ENCODE peak calls at places on chromosomes 11 and 22, in nine cellular contexts. One of them, this sample, is unnamed.

GRCh38 chr11:82586581-82586980 is 147.1 kb downstream of the FAM181B start:
- DNase-seq in GM23338: peak; percentile 17
- DNase-seq in stomach: no peak
- DNase-seq in HCT116: no peak
- DNase-seq in spleen: no peak
- DNase-seq in breast epithelium: no peak
- DNase-seq in transverse colon: no peak
- DNase-seq in HepG2: no peak
- DNase-seq in GM12878: no peak
- DNase-seq in this sample: no peak

GRCh38 chr22:38700789-38701628 is at the start of gene JOSD1:
- DNase-seq in GM23338: peak; percentile 96
- DNase-seq in stomach: peak; percentile 98
- DNase-seq in HCT116: peak; percentile 87
- DNase-seq in spleen: peak; percentile 99
- DNase-seq in breast epithelium: peak; percentile 97
- DNase-seq in transverse colon: peak; percentile 98
- DNase-seq in HepG2: peak; percentile 74
- DNase-seq in GM12878: peak; percentile 67
- DNase-seq in this sample: peak; percentile 95

GRCh38 chr11:95152878-95153856 is 63.5 kb downstream of the ENDOD1 start:
- DNase-seq in GM23338: no peak
- DNase-seq in stomach: no peak
- DNase-seq in HCT116: no peak
- DNase-seq in spleen: peak; percentile 80
- DNase-seq in breast epithelium: no peak
- DNase-seq in transverse colon: no peak
- DNase-seq in HepG2: no peak
- DNase-seq in GM12878: peak; percentile 26
- DNase-seq in this sample: no peak

GRCh38 chr22:17891427-17892167 is 117.3 kb upstream of the BID start:
- DNase-seq in GM23338: peak; percentile 59
- DNase-seq in stomach: no peak
- DNase-seq in HCT116: no peak
- DNase-seq in spleen: no peak
- DNase-seq in breast epithelium: no peak
- DNase-seq in transverse colon: peak; percentile 83
- DNase-seq in HepG2: peak; percentile 7
- DNase-seq in GM12878: no peak
- DNase-seq in this sample: no peak

GRCh38 chr11:74570266-74571061 is 21.9 kb upstream of the POLD3 start:
- DNase-seq in GM23338: peak; percentile 75
- DNase-seq in stomach: peak; percentile 56
- DNase-seq in HCT116: peak; percentile 48
- DNase-seq in spleen: no peak
- DNase-seq in breast epithelium: no peak
- DNase-seq in transverse colon: peak; percentile 66
- DNase-seq in HepG2: peak; percentile 57
- DNase-seq in GM12878: no peak
- DNase-seq in this sample: no peak

GRCh38 chr11:65391007-65391406 is 4.6 kb downstream of the FRMD8 start:
- DNase-seq in GM23338: peak; percentile 62
- DNase-seq in stomach: no peak
- DNase-seq in HCT116: no peak
- DNase-seq in spleen: no peak
- DNase-seq in breast epithelium: no peak
- DNase-seq in transverse colon: no peak
- DNase-seq in HepG2: no peak
- DNase-seq in GM12878: no peak
- DNase-seq in this sample: no peak

GRCh38 chr11:111063711-111064110 is 181.8 kb upstream of the POU2AF2 start:
- DNase-seq in GM23338: no peak
- DNase-seq in stomach: no peak
- DNase-seq in HCT116: no peak
- DNase-seq in spleen: no peak
- DNase-seq in breast epithelium: no peak
- DNase-seq in transverse colon: no peak
- DNase-seq in HepG2: no peak
- DNase-seq in GM12878: no peak
- DNase-seq in this sample: no peak

GRCh38 chr22:38017272-38017920 is 33.0 kb upstream of the SOX10 start:
- DNase-seq in GM23338: no peak
- DNase-seq in stomach: peak; percentile 74
- DNase-seq in HCT116: no peak
- DNase-seq in spleen: no peak
- DNase-seq in breast epithelium: peak; percentile 87
- DNase-seq in transverse colon: peak; percentile 75
- DNase-seq in HepG2: no peak
- DNase-seq in GM12878: no peak
- DNase-seq in this sample: no peak

GRCh38 chr11:130671801-130672700 is 223.6 kb downstream of the ADAMTS15 start:
- DNase-seq in GM23338: no peak
- DNase-seq in stomach: peak; percentile 49
- DNase-seq in HCT116: no peak
- DNase-seq in spleen: no peak
- DNase-seq in breast epithelium: peak; percentile 60
- DNase-seq in transverse colon: peak; percentile 49
- DNase-seq in HepG2: no peak
- DNase-seq in GM12878: no peak
- DNase-seq in this sample: no peak

GRCh38 chr11:104968856-104969776 is 742 bp upstream of the CASP4 start:
- DNase-seq in GM23338: peak; percentile 64
- DNase-seq in stomach: no peak
- DNase-seq in HCT116: no peak
- DNase-seq in spleen: peak; percentile 81
- DNase-seq in breast epithelium: no peak
- DNase-seq in transverse colon: peak; percentile 10
- DNase-seq in HepG2: peak; percentile 50
- DNase-seq in GM12878: no peak
- DNase-seq in this sample: peak; percentile 87

GRCh38 chr11:72842126-72842525 is 27.9 kb downstream of the ATG16L2 start:
- DNase-seq in GM23338: no peak
- DNase-seq in stomach: no peak
- DNase-seq in HCT116: no peak
- DNase-seq in spleen: no peak
- DNase-seq in breast epithelium: no peak
- DNase-seq in transverse colon: no peak
- DNase-seq in HepG2: no peak
- DNase-seq in GM12878: no peak
- DNase-seq in this sample: no peak

GRCh38 chr11:2529636-2530035 is 84.8 kb downstream of the KCNQ1 start:
- DNase-seq in GM23338: no peak
- DNase-seq in stomach: no peak
- DNase-seq in HCT116: no peak
- DNase-seq in spleen: peak; percentile 70
- DNase-seq in breast epithelium: no peak
- DNase-seq in transverse colon: peak; percentile 6
- DNase-seq in HepG2: no peak
- DNase-seq in GM12878: no peak
- DNase-seq in this sample: no peak

GRCh38 chr11:57277845-57278720 is 41.0 kb upstream of the APLNR start:
- DNase-seq in GM23338: peak; percentile 92
- DNase-seq in stomach: peak; percentile 70
- DNase-seq in HCT116: peak; percentile 69
- DNase-seq in spleen: no peak
- DNase-seq in breast epithelium: peak; percentile 65
- DNase-seq in transverse colon: peak; percentile 75
- DNase-seq in HepG2: peak; percentile 24
- DNase-seq in GM12878: no peak
- DNase-seq in this sample: no peak
- TF ChIP-seq POLR2AphosphoS5 in GM23338: no peak
- TF ChIP-seq POLR2AphosphoS5 in stomach: peak; percentile 24
- TF ChIP-seq POLR2AphosphoS5 in HCT116: no peak
- TF ChIP-seq POLR2AphosphoS5 in spleen: no peak
- TF ChIP-seq POLR2AphosphoS5 in breast epithelium: peak; percentile 31
- TF ChIP-seq POLR2AphosphoS5 in transverse colon: no peak
- TF ChIP-seq POLR2AphosphoS5 in HepG2: no peak
- TF ChIP-seq POLR2AphosphoS5 in GM12878: no peak
- TF ChIP-seq POLR2AphosphoS5 in this sample: no peak

GRCh38 chr22:21652547-21653545 is 10.7 kb downstream of the SDF2L1 start:
- DNase-seq in GM23338: peak; percentile 66
- DNase-seq in stomach: no peak
- DNase-seq in HCT116: no peak
- DNase-seq in spleen: no peak
- DNase-seq in breast epithelium: no peak
- DNase-seq in transverse colon: no peak
- DNase-seq in HepG2: no peak
- DNase-seq in GM12878: no peak
- DNase-seq in this sample: no peak
- H3K4me1 ChIP-seq in GM23338: peaks cover 27% of the 10 kb centered on the region
- H3K4me1 ChIP-seq in stomach: peaks cover 32% of the 10 kb centered on the region
- H3K4me1 ChIP-seq in HCT116: peaks cover 30% of the 10 kb centered on the region
- H3K4me1 ChIP-seq in spleen: peaks cover 41% of the 10 kb centered on the region
- H3K4me1 ChIP-seq in breast epithelium: peaks cover 7% of the 10 kb centered on the region
- H3K4me1 ChIP-seq in transverse colon: peaks cover 25% of the 10 kb centered on the region
- H3K4me1 ChIP-seq in HepG2: peaks cover 33% of the 10 kb centered on the region
- H3K4me1 ChIP-seq in GM12878: peaks cover 3% of the 10 kb centered on the region
- H3K4me1 ChIP-seq in this sample: peaks cover 33% of the 10 kb centered on the region

GRCh38 chr22:21569459-21570161 is 2.1 kb downstream of the UBE2L3 start:
- DNase-seq in GM23338: no peak
- DNase-seq in stomach: no peak
- DNase-seq in HCT116: no peak
- DNase-seq in spleen: no peak
- DNase-seq in breast epithelium: no peak
- DNase-seq in transverse colon: no peak
- DNase-seq in HepG2: no peak
- DNase-seq in GM12878: no peak
- DNase-seq in this sample: no peak
- TF ChIP-seq POLR2AphosphoS5 in GM23338: no peak
- TF ChIP-seq POLR2AphosphoS5 in stomach: no peak
- TF ChIP-seq POLR2AphosphoS5 in HCT116: no peak
- TF ChIP-seq POLR2AphosphoS5 in spleen: no peak
- TF ChIP-seq POLR2AphosphoS5 in breast epithelium: no peak
- TF ChIP-seq POLR2AphosphoS5 in transverse colon: no peak
- TF ChIP-seq POLR2AphosphoS5 in HepG2: no peak
- TF ChIP-seq POLR2AphosphoS5 in GM12878: no peak
- TF ChIP-seq POLR2AphosphoS5 in this sample: no peak

DNA sequence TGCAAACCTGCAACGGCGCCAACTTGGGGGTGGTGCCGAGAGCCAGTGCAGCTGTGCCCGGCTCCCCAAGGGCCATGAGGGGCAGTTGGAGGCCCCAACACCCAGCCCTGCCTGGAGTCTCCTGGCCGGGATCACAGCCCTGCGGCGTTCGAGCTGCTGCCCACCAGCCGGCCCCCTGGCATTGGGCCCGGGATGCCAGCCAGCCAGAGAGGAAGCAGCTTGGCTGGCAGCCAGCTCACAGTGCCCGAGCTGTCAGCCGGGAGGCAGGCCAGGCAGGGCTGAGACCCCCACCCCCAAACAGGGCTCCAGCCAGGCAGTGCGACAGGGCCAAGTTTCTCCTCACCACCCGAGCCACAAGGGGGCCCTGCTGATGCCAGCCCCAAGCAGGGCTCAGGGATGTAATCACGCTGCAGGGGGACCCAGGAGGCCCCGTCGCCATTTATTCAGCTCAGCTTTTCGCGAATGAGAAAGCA is 26.0 kb upstream of the TCF20 start:
- DNase-seq in GM23338: peak; percentile 66
- DNase-seq in stomach: peak; percentile 30
- DNase-seq in HCT116: no peak
- DNase-seq in spleen: no peak
- DNase-seq in breast epithelium: no peak
- DNase-seq in transverse colon: peak; percentile 50
- DNase-seq in HepG2: no peak
- DNase-seq in GM12878: no peak
- DNase-seq in this sample: no peak
- H3K4me1 ChIP-seq in GM23338: peaks cover 46% of the 10 kb centered on the region
- H3K4me1 ChIP-seq in stomach: peaks cover 34% of the 10 kb centered on the region
- H3K4me1 ChIP-seq in HCT116: peaks cover 16% of the 10 kb centered on the region
- H3K4me1 ChIP-seq in spleen: peaks cover 59% of the 10 kb centered on the region
- H3K4me1 ChIP-seq in breast epithelium: no peaks in the 10 kb centered on the region
- H3K4me1 ChIP-seq in transverse colon: peaks cover 54% of the 10 kb centered on the region
- H3K4me1 ChIP-seq in HepG2: peaks cover 47% of the 10 kb centered on the region
- H3K4me1 ChIP-seq in GM12878: peaks cover 22% of the 10 kb centered on the region
- H3K4me1 ChIP-seq in this sample: peaks cover 28% of the 10 kb centered on the region

DNA sequence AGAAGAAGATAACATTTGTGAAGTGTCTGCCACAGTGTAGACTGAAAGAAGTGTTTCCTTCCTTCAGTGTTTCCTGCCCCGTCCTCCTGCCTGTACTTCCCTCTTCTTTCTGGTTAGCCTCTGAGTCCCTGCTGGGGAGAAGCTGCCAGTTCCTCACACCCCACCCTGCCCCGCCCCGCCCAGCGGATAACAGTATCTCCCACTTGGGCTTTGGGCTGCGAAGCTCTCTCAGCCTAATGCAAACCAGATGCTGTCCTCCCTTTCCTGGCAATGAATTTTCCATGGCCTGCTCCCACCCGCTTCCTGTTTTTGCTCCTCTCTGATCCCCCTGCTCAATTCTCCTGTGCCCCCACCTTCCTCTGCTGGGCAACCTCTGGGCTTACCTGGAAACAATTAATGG is 5.2 kb upstream of the RAB3IL1 start:
- DNase-seq in GM23338: no peak
- DNase-seq in stomach: peak; percentile 36
- DNase-seq in HCT116: no peak
- DNase-seq in spleen: no peak
- DNase-seq in breast epithelium: no peak
- DNase-seq in transverse colon: peak; percentile 55
- DNase-seq in HepG2: no peak
- DNase-seq in GM12878: no peak
- DNase-seq in this sample: peak; percentile 95
- TF ChIP-seq POLR2AphosphoS5 in GM23338: no peak
- TF ChIP-seq POLR2AphosphoS5 in stomach: no peak
- TF ChIP-seq POLR2AphosphoS5 in HCT116: no peak
- TF ChIP-seq POLR2AphosphoS5 in spleen: peak; percentile 36
- TF ChIP-seq POLR2AphosphoS5 in breast epithelium: peak; percentile 80
- TF ChIP-seq POLR2AphosphoS5 in transverse colon: no peak
- TF ChIP-seq POLR2AphosphoS5 in HepG2: no peak
- TF ChIP-seq POLR2AphosphoS5 in GM12878: no peak
- TF ChIP-seq POLR2AphosphoS5 in this sample: peak; percentile 16

DNA sequence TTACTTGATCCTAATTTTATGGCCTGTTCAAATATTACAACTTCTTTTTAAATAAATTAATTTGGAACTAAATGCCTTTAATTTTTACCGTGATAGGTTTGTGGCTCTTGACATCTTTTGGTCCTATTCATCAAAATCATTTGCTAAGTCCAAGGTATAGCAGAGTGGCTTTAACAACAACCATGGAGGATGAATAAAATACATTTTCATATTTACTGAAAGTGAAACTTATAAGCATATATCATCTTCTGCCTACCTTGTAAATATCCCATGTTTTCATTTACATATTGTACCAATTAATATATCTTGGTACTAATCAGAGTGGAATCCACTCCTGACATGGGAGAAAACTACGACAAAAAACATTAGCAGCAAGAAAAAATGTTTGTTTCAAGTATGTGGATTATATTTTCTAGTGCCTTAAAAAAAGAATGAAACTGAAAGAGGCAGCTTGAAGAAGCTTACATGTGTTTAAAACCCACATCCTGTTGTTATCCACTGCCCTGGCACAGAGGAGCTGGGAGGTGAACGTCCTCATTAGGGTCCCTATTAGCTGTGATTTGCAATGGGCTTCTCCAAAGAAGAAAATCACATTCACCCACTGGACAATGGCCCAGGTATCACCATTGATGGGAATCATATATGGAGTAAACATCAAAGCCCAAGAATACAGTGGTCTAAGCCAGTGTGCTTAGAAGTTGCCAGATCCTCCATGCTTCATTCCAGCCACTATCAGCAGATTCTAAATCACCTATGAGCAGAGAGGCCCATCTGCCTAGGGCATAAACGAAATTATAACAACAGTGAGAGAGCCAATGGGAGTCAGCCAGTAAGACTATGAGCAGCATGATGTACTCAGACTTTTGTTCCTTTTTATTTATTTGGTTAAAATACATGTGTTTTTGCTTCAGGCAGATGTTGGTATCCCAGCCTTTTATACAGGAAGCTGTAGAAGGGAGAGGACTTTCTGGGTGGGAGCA is 84.7 kb downstream of the MAML2 start:
- DNase-seq in GM23338: no peak
- DNase-seq in stomach: no peak
- DNase-seq in HCT116: no peak
- DNase-seq in spleen: no peak
- DNase-seq in breast epithelium: no peak
- DNase-seq in transverse colon: no peak
- DNase-seq in HepG2: no peak
- DNase-seq in GM12878: no peak
- DNase-seq in this sample: no peak
- H3K4me1 ChIP-seq in GM23338: peaks cover 20% of the 10 kb centered on the region
- H3K4me1 ChIP-seq in stomach: peaks cover 45% of the 10 kb centered on the region
- H3K4me1 ChIP-seq in HCT116: peaks cover 36% of the 10 kb centered on the region
- H3K4me1 ChIP-seq in spleen: peaks cover 87% of the 10 kb centered on the region
- H3K4me1 ChIP-seq in breast epithelium: peaks cover 46% of the 10 kb centered on the region
- H3K4me1 ChIP-seq in transverse colon: peaks cover 17% of the 10 kb centered on the region
- H3K4me1 ChIP-seq in HepG2: peaks cover 39% of the 10 kb centered on the region
- H3K4me1 ChIP-seq in GM12878: peaks cover 61% of the 10 kb centered on the region
- H3K4me1 ChIP-seq in this sample: peaks cover 81% of the 10 kb centered on the region